ENCODE peak calls at places on chromosomes 3 and 15, in four cellular contexts. P is NCI-H1105, M is K562, F is cardiac fibroblast. J is an unnamed sample.

GRCh38 chr3:112132975-112133448 is at the start of gene GCSAM:
- DNase-seq in M (no peak), P (no peak), F (no peak), J (no peak)

GRCh38 chr15:39961051-39961450 is 27.1 kb downstream of the EIF2AK4 start:
- DNase-seq in F (no peak), P (no peak), M (no peak), J (no peak)

GRCh38 chr15:48374472-48374871 is 43.2 kb downstream of the DUT start:
- DNase-seq in P (no peak), F (peak), M (no peak), J (no peak)

GRCh38 chr15:64905941-64906340 is 5.8 kb upstream of the ANKDD1A start:
- DNase-seq in F (no peak), M (no peak), P (no peak), J (no peak)

GRCh38 chr3:46709147-46709654 is 8.0 kb downstream of the TMIE start:
- DNase-seq in P (no peak), F (no peak), M (no peak), J (no peak)

GRCh38 chr3:45224824-45225464 is 1.1 kb downstream of the TMEM158 start:
- DNase-seq in P (peak), M (peak), F (peak), J (peak)

GRCh38 chr3:155070932-155071387 is 9.2 kb upstream of the MME start:
- DNase-seq in P (no peak), F (peak), M (no peak), J (no peak)

GRCh38 chr3:137709011-137709601 is 55.0 kb upstream of the SOX14 start:
- DNase-seq in F (no peak), P (no peak), M (no peak), J (no peak)

GRCh38 chr3:67077656-67078055 is 79.5 kb downstream of the KBTBD8 start:
- DNase-seq in M (no peak), P (no peak), F (peak), J (no peak)

J was measured in DMS79 treated with DMSO at 0.1 percent for 48 hours.